ENCODE peak calls at places on chromosomes 4 and X, in four cellular contexts. Q is neuronal stem cell, X is IMR-90, H is trophoblast cell. E is an unnamed sample.

GRCh38 chrX:147914609-147915008 is 2.9 kb downstream of the FMR1 start:
- DNase-seq in H (no peak), X (no peak), Q (no peak), E (no peak)

GRCh38 chr4:136917312-136918110 is 614.8 kb downstream of the PCDH18 start:
- DNase-seq in H (no peak), X (no peak), Q (no peak), E (no peak)

GRCh38 chr4:41912546-41912945 is 22.7 kb upstream of the TMEM33 start:
- DNase-seq in Q (no peak), X (no peak), H (no peak), E (no peak)

GRCh38 chr4:134627386-134627785 is 425.8 kb upstream of the PABPC4L start:
- DNase-seq in X (no peak), H (no peak), Q (no peak), E (peak; percentile 38)

GRCh38 chrX:24259544-24260240 is 54.2 kb downstream of the SUPT20HL2 start:
- DNase-seq in H (peak; percentile 27), X (peak; percentile 80), Q (no peak), E (peak; percentile 43)

GRCh38 chr4:173415092-173415491 is 16.2 kb upstream of the SCRG1 start:
- DNase-seq in X (no peak), Q (no peak), H (no peak), E (no peak)

GRCh38 chr4:90159193-90159592 is 32.0 kb downstream of the CCSER1 start:
- DNase-seq in H (no peak), X (no peak), Q (no peak), E (no peak)

GRCh38 chrX:3461824-3462508 is 115.5 kb upstream of the MXRA5 start:
- DNase-seq in X (no peak), H (no peak), Q (no peak), E (no peak)

GRCh38 chrX:10597871-10598270 is 22.5 kb downstream of the MID1 start:
- DNase-seq in Q (no peak), X (peak; percentile 32), H (no peak), E (no peak)

GRCh38 chrX:128287693-128288092 is 235.5 kb upstream of the ACTRT1 start:
- DNase-seq in X (no peak), H (no peak), Q (no peak), E (no peak)

DNA sequence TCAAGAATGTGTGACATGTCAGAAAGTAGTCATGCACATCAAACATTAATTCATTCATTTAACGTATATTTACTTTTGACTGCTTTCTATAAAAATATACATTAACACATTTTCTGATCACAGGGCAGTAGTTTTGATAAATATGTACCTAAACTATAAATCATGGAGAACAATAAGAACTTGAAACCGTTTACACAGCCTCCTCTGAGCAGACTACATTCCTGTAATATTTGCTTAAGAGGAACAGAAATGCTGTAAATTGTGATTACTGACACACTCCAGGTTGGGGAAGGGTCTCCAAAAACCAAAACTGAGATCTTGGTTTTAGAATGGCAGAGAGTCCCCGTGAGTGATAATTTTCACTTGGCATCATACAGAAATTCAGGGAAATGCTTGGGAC is 120.7 kb upstream of the PPARGC1A start:
- DNase-seq in H (no peak), Q (no peak), X (no peak), E (no peak)
- H3K14ac ChIP-seq in H (no peak overlapping the region), Q (no peak overlapping the region), X (no peak overlapping the region), E (no peak overlapping the region)

GRCh38 chrX:119755981-119756533 is 2.3 kb upstream of the SOWAHD start:
- DNase-seq in X (peak; percentile 73), Q (no peak), H (no peak), E (no peak)

GRCh38 chrX:119758682-119759332 is 419 bp downstream of the SOWAHD start:
- DNase-seq in Q (no peak), H (no peak), X (no peak), E (peak; percentile 34)

GRCh38 chrX:119756926-119757635 is 1.3 kb upstream of the SOWAHD start:
- DNase-seq in X (no peak), H (no peak), Q (no peak), E (peak; percentile 36)

GRCh38 chrX:119757979-119758681 is at the start of gene SOWAHD:
- DNase-seq in X (no peak), Q (no peak), H (peak; percentile 57), E (peak; percentile 73)

DNA sequence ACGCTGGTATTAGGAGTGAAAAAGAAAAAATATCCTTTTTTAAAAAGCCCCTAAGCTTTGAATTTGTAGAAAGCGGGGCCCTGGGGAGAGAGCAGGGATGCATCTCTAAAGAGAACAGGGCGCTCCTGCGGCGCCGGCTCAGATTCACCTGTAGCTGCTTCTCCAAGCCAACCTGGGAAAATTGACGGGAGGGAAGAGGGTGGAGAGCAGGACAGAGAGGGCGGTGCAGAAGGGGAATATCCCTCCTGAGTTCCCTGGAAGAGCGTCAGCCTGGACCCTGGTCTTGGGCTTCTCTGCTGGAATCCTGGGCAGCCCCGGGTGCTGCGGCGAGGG is 776 bp upstream of the SOWAHD start:
- DNase-seq in H (no peak), X (no peak), Q (no peak), E (no peak)
- H3K14ac ChIP-seq in H (peak overlapping the region; percentile 19), X (no peak overlapping the region), Q (no peak overlapping the region), E (no peak overlapping the region)

DNA sequence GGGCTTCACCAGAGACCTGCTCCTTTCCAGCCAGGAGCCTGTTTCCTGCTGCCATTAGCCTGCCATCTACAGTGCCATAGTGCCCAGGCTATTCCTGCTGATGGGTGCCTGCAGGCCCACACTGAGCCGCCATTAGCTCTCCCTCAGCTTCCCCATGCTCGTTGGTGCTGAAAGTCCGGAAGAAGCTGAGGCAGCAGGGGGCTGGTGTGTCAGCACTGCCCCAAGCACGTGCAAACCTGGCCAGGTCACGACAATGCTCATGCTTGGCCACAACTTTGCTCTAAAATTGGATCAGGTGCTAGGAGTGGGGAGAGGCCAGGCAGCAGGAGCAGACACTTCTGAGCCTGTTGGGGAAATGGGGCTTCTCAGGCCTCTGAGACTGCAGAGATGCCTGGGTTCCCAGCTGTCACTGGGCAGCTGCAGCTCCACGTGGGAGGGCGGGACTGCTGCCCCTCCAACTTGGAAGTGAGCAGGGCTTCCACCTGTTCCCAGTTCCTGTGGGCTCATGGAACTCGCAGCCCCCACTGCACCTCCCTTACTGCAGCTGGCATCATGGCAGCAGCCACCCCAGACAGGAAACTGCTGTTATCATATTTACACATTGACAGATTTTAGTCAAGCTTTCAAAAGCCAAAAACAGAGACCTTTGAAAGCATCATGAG is 913.9 kb downstream of the FSTL5 start:
- DNase-seq in X (no peak), Q (no peak), H (no peak), E (no peak)
- H3K14ac ChIP-seq in X (no peak overlapping the region), Q (no peak overlapping the region), H (no peak overlapping the region), E (no peak overlapping the region)

GRCh38 chrX:48957477-48957826 is at the start of gene OTUD5:
- DNase-seq in X (no peak), H (no peak), Q (no peak), E (no peak)
- H3K14ac ChIP-seq in X (peak within 1 kb of the TSS; percentile 99), H (peak within 1 kb of the TSS; percentile 83), Q (peak within 1 kb of the TSS; percentile 56), E (peak within 1 kb of the TSS; percentile 85)

DNA sequence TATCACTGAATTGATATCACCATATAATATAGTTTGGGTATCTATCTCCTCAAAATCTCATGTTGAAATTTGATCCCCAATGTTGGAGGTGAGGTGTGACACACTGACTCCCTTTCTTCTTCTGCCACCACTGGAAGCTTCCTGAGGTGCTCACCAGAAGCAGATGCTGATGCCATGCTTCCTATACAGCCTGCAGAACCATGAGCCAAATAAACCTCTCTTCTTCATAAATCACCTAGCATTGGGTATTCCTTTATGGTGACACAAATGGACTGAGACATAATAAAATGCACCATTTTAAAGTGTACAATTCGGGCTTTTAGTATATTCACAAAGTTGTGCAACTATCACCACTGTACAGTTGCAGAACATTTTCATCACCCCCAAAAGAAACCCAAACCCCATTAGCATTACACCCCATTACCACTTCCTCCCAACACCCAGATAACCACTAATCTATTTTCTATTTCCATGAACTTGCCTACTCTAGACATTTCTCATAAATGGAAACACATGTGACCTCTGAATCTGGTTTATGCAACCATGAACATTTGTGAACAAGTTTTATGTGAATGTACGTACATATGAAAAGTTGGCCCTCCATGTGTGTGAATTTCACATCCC is 148.9 kb downstream of the OPHN1 start:
- DNase-seq in X (no peak), H (no peak), Q (no peak), E (no peak)
- H3K14ac ChIP-seq in X (no peak overlapping the region), H (no peak overlapping the region), Q (no peak overlapping the region), E (no peak overlapping the region)

E was measured in H9.